ENCODE peak calls at places on chromosomes 11 and 22, in five cellular contexts. One of them, this sample, is unnamed.

GRCh38 chr22:49203091-49203862 is 624.4 kb downstream of the BRD1 start:
- DNase-seq in HCT116: no peak
- DNase-seq in GM23338: no peak
- DNase-seq in GM23248: no peak
- DNase-seq in MM.1S: no peak
- DNase-seq in this sample: no peak

GRCh38 chr11:66739983-66740382 is 11.0 kb upstream of the SPTBN2 start:
- DNase-seq in MM.1S: no peak
- DNase-seq in GM23248: peak; percentile 59
- DNase-seq in GM23338: no peak
- DNase-seq in HCT116: no peak
- DNase-seq in this sample: peak; percentile 91

GRCh38 chr22:22753526-22754267 is 109.3 kb downstream of the GGTLC2 start:
- DNase-seq in HCT116: peak; percentile 47
- DNase-seq in GM23338: peak; percentile 86
- DNase-seq in MM.1S: peak; percentile 87
- DNase-seq in GM23248: peak; percentile 56
- DNase-seq in this sample: peak; percentile 62

GRCh38 chr11:73797457-73797856 is 9.8 kb downstream of the MRPL48 start:
- DNase-seq in GM23338: no peak
- DNase-seq in GM23248: no peak
- DNase-seq in HCT116: no peak
- DNase-seq in MM.1S: no peak
- DNase-seq in this sample: no peak

GRCh38 chr11:68049509-68050370 is 10.9 kb downstream of the TCIRG1 start:
- DNase-seq in GM23338: no peak
- DNase-seq in MM.1S: no peak
- DNase-seq in HCT116: no peak
- DNase-seq in GM23248: no peak
- DNase-seq in this sample: no peak

GRCh38 chr11:117314840-117315239 is 1.2 kb downstream of the BACE1 start:
- DNase-seq in GM23338: peak; percentile 36
- DNase-seq in GM23248: peak; percentile 34
- DNase-seq in MM.1S: no peak
- DNase-seq in HCT116: no peak
- DNase-seq in this sample: no peak

GRCh38 chr11:9693801-9694553 is 30.1 kb downstream of the SWAP70 start:
- DNase-seq in MM.1S: no peak
- DNase-seq in HCT116: no peak
- DNase-seq in GM23338: no peak
- DNase-seq in GM23248: no peak
- DNase-seq in this sample: no peak

GRCh38 chr11:28833670-28834069 is 725.5 kb downstream of the METTL15 start:
- DNase-seq in MM.1S: no peak
- DNase-seq in GM23248: peak; percentile 91
- DNase-seq in GM23338: peak; percentile 14
- DNase-seq in HCT116: no peak
- DNase-seq in this sample: peak; percentile 83

GRCh38 chr11:108302121-108302785 is 79.4 kb downstream of the ATM start:
- DNase-seq in HCT116: no peak
- DNase-seq in GM23248: peak; percentile 44
- DNase-seq in GM23338: no peak
- DNase-seq in MM.1S: no peak
- DNase-seq in this sample: peak; percentile 44

GRCh38 chr11:116835791-116836647 is 1.4 kb downstream of the APOA1 start:
- DNase-seq in GM23338: peak; percentile 95
- DNase-seq in HCT116: peak; percentile 88
- DNase-seq in MM.1S: peak; percentile 90
- DNase-seq in GM23248: peak; percentile 98
- DNase-seq in this sample: peak; percentile 98

GRCh38 chr22:35914665-35915476 is 113.8 kb downstream of the RBFOX2 start:
- DNase-seq in MM.1S: peak; percentile 40
- DNase-seq in GM23338: peak; percentile 97
- DNase-seq in GM23248: peak; percentile 92
- DNase-seq in HCT116: peak; percentile 80
- DNase-seq in this sample: peak; percentile 89

GRCh38 chr11:62394825-62395538 is 23.9 kb upstream of the SCGB1A1 start:
- DNase-seq in HCT116: peak; percentile 61
- DNase-seq in MM.1S: peak; percentile 80
- DNase-seq in GM23338: peak; percentile 89
- DNase-seq in GM23248: peak; percentile 91
- DNase-seq in this sample: peak; percentile 93
- H2AFZ ChIP-seq in HCT116: peak overlapping the region; percentile 3
- H2AFZ ChIP-seq in MM.1S: no peak overlapping the region
- H2AFZ ChIP-seq in GM23338: peak overlapping the region; percentile 75
- H2AFZ ChIP-seq in GM23248: peak overlapping the region; percentile 75
- H2AFZ ChIP-seq in this sample: peak overlapping the region; percentile 78

DNA sequence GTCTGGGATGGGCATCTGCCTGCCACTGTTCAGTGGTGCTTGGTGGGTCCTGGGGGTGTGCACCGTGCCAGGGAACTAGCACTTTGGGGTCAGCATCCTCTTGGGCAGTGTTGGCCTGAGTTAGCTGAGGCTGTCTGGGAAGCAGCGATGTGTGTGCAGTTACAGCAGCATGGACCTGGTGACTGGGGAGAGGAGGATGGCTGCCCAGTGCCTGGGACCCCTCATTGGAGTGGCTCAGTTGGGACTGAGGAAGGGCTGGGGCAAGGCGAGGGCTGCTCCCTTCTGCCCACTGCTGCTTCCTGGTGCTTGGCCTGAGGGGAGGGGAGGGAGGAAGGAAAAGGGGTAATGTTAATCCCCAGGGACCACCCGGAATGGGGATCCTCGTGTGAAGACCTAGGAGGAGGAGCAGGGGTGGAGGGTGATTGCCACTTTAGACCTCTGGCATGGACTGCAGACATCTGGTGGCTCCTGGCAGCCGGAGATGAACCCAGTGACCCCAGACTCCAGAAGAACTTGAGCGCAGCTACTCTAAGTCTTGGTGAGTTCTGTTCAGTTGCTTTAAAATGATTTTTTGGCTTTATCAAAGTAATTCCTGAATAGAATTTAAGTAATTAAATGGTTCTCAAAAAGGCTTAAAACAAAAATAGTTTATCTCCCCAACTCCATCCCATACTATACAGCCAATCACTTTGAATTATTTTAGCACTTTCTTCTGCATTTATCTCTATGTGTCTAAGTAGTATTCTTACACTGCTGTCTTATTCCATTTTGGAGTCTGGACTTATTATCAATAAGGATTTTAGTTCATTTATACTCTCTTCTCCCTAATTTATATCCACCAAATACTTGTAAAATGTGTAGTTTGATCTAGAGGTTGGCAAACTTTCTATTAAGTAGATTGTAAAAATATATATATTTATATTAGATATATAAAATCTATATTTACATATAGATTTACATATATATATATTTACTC is 15.4 kb upstream of the TMEM191C start:
- DNase-seq in HCT116: no peak
- DNase-seq in GM23338: no peak
- DNase-seq in MM.1S: no peak
- DNase-seq in GM23248: no peak
- DNase-seq in this sample: no peak
- TF ChIP-seq EZH2phosphoT487 in HCT116: no peak
- TF ChIP-seq EZH2phosphoT487 in GM23338: no peak
- TF ChIP-seq EZH2phosphoT487 in MM.1S: no peak
- TF ChIP-seq EZH2phosphoT487 in GM23248: no peak
- TF ChIP-seq EZH2phosphoT487 in this sample: no peak

DNA sequence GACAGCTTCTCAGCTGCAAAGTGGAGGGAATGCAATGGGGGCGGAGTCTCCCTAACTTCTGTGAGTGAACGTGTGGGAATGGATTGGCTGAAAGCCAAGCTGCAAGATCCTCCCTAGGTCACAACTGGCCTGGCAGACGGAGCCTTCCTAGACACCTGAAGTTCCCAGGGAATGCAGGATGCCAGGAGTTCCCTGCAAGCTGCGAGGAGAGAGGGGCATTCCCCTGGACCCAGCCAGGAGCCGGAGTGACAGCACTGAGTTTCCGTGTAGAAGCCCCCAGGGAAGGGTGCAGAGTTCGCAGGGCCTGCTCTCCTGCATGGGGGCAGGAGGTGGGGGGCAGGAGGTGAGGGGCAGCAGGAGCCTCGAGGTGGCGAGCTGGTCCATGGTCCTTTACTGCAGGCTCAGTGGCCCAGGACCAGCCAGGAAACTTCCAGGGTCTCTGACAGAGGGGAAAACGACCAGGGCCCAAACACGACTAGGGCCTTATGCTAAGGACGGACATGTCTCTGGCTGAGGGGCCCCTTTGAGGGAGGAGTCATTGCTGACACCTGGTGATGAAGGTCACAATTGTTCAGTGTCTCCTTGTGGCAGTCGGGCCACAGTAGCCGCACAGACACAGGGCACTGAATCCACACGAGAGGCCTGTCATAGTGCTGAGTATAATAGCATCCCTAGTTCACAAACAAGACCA is 141.4 kb downstream of the FBXO7 start:
- DNase-seq in GM23248: no peak
- DNase-seq in MM.1S: no peak
- DNase-seq in GM23338: peak; percentile 59
- DNase-seq in HCT116: no peak
- DNase-seq in this sample: no peak
- H2AFZ ChIP-seq in GM23248: no peak overlapping the region
- H2AFZ ChIP-seq in MM.1S: no peak overlapping the region
- H2AFZ ChIP-seq in GM23338: no peak overlapping the region
- H2AFZ ChIP-seq in HCT116: no peak overlapping the region
- H2AFZ ChIP-seq in this sample: no peak overlapping the region

GRCh38 chr22:30875481-30876215 is 92.9 kb downstream of the MORC2 start:
- DNase-seq in GM23338: no peak
- DNase-seq in GM23248: peak; percentile 3
- DNase-seq in MM.1S: no peak
- DNase-seq in HCT116: no peak
- DNase-seq in this sample: no peak
- TF ChIP-seq EZH2phosphoT487 in GM23338: no peak
- TF ChIP-seq EZH2phosphoT487 in GM23248: no peak
- TF ChIP-seq EZH2phosphoT487 in MM.1S: no peak
- TF ChIP-seq EZH2phosphoT487 in HCT116: no peak
- TF ChIP-seq EZH2phosphoT487 in this sample: no peak

GRCh38 chr11:83809274-83809673 is 523.1 kb upstream of the CCDC90B start:
- DNase-seq in GM23248: no peak
- DNase-seq in HCT116: no peak
- DNase-seq in MM.1S: no peak
- DNase-seq in GM23338: no peak
- DNase-seq in this sample: no peak
- H2AFZ ChIP-seq in GM23248: no peak overlapping the region
- H2AFZ ChIP-seq in HCT116: no peak overlapping the region
- H2AFZ ChIP-seq in MM.1S: no peak overlapping the region
- H2AFZ ChIP-seq in GM23338: no peak overlapping the region
- H2AFZ ChIP-seq in this sample: no peak overlapping the region

GRCh38 chr11:45858751-45859398 is 11.6 kb downstream of the CRY2 start:
- DNase-seq in MM.1S: no peak
- DNase-seq in GM23338: no peak
- DNase-seq in HCT116: no peak
- DNase-seq in GM23248: no peak
- DNase-seq in this sample: no peak

GRCh38 chr11:45860348-45860747 is 13.1 kb downstream of the CRY2 start:
- DNase-seq in HCT116: no peak
- DNase-seq in GM23338: no peak
- DNase-seq in GM23248: no peak
- DNase-seq in MM.1S: no peak
- DNase-seq in this sample: no peak

GRCh38 chr11:45857834-45858492 is 10.7 kb downstream of the CRY2 start:
- DNase-seq in GM23248: peak; percentile 98
- DNase-seq in GM23338: no peak
- DNase-seq in HCT116: no peak
- DNase-seq in MM.1S: no peak
- DNase-seq in this sample: no peak

GRCh38 chr11:45860764-45861510 is 13.7 kb downstream of the CRY2 start:
- DNase-seq in HCT116: no peak
- DNase-seq in GM23248: no peak
- DNase-seq in MM.1S: no peak
- DNase-seq in GM23338: no peak
- DNase-seq in this sample: no peak

GRCh38 chr11:45859661-45860140 is 12.4 kb downstream of the CRY2 start:
- DNase-seq in HCT116: no peak
- DNase-seq in MM.1S: no peak
- DNase-seq in GM23248: peak; percentile 99
- DNase-seq in GM23338: peak; percentile 41
- DNase-seq in this sample: no peak
- TF ChIP-seq EZH2phosphoT487 in HCT116: no peak
- TF ChIP-seq EZH2phosphoT487 in MM.1S: no peak
- TF ChIP-seq EZH2phosphoT487 in GM23248: no peak
- TF ChIP-seq EZH2phosphoT487 in GM23338: no peak
- TF ChIP-seq EZH2phosphoT487 in this sample: no peak